ENCODE peak calls at places on chromosomes 1 and 21, in four cellular contexts. One of them, this sample, is unnamed.

GRCh38 chr1:15876357-15876756 is 28.9 kb downstream of the SPEN start:
- DNase-seq in heart right ventricle: no peak
- DNase-seq in fibroblast of mammary gland: no peak
- DNase-seq in NT2/D1: no peak
- DNase-seq in this sample: no peak

GRCh38 chr1:116738673-116739370 is 15.4 kb upstream of the CD2 start:
- DNase-seq in fibroblast of mammary gland: no peak
- DNase-seq in heart right ventricle: no peak
- DNase-seq in NT2/D1: no peak
- DNase-seq in this sample: no peak

GRCh38 chr1:181175356-181175755 is 86.9 kb downstream of the IER5 start:
- DNase-seq in heart right ventricle: no peak
- DNase-seq in NT2/D1: no peak
- DNase-seq in fibroblast of mammary gland: no peak
- DNase-seq in this sample: peak

GRCh38 chr1:20291621-20292020 is 946 bp downstream of the VWA5B1 start:
- DNase-seq in heart right ventricle: no peak
- DNase-seq in fibroblast of mammary gland: no peak
- DNase-seq in NT2/D1: no peak
- DNase-seq in this sample: no peak

GRCh38 chr1:171219751-171220385 is 28.4 kb upstream of the FMO1 start:
- DNase-seq in NT2/D1: peak
- DNase-seq in fibroblast of mammary gland: peak
- DNase-seq in heart right ventricle: no peak
- DNase-seq in this sample: no peak

GRCh38 chr1:2384130-2384860 is 7.1 kb downstream of the MORN1 start:
- DNase-seq in heart right ventricle: no peak
- DNase-seq in fibroblast of mammary gland: no peak
- DNase-seq in NT2/D1: no peak
- DNase-seq in this sample: no peak

GRCh38 chr1:203126151-203126865 is 1.2 kb upstream of the ADORA1 start:
- DNase-seq in NT2/D1: no peak
- DNase-seq in fibroblast of mammary gland: peak
- DNase-seq in heart right ventricle: no peak
- DNase-seq in this sample: peak

GRCh38 chr1:109802136-109802900 is 38.6 kb upstream of the EPS8L3 start:
- DNase-seq in fibroblast of mammary gland: no peak
- DNase-seq in heart right ventricle: no peak
- DNase-seq in NT2/D1: no peak
- DNase-seq in this sample: peak

GRCh38 chr1:109427171-109427467 is 871 bp upstream of the PSMA5 start:
- DNase-seq in fibroblast of mammary gland: peak
- DNase-seq in NT2/D1: no peak
- DNase-seq in heart right ventricle: no peak
- DNase-seq in this sample: no peak

GRCh38 chr1:183029591-183030000 is 6.4 kb downstream of the LAMC1 start:
- DNase-seq in NT2/D1: no peak
- DNase-seq in fibroblast of mammary gland: peak
- DNase-seq in heart right ventricle: no peak
- DNase-seq in this sample: no peak

GRCh38 chr1:85321237-85321964 is 45.0 kb upstream of the BCL10 start:
- DNase-seq in fibroblast of mammary gland: peak
- DNase-seq in NT2/D1: no peak
- DNase-seq in heart right ventricle: no peak
- DNase-seq in this sample: no peak

GRCh38 chr21:37319551-37319950 is 47.0 kb upstream of the DYRK1A start:
- DNase-seq in fibroblast of mammary gland: no peak
- DNase-seq in NT2/D1: no peak
- DNase-seq in heart right ventricle: no peak
- DNase-seq in this sample: no peak

GRCh38 chr1:30812093-30812492 is 54.5 kb upstream of the LAPTM5 start:
- DNase-seq in fibroblast of mammary gland: no peak
- DNase-seq in NT2/D1: no peak
- DNase-seq in heart right ventricle: no peak
- DNase-seq in this sample: no peak

GRCh38 chr1:101520302-101520701 is 283.5 kb downstream of the S1PR1 start:
- DNase-seq in heart right ventricle: peak
- DNase-seq in fibroblast of mammary gland: peak
- DNase-seq in NT2/D1: peak
- DNase-seq in this sample: no peak

GRCh38 chr1:62841587-62842169 is 57.7 kb downstream of the ATG4C start:
- DNase-seq in fibroblast of mammary gland: peak
- DNase-seq in heart right ventricle: peak
- DNase-seq in NT2/D1: peak
- DNase-seq in this sample: no peak

GRCh38 chr1:193120604-193121166 is 1.1 kb upstream of the CDC73 start:
- DNase-seq in heart right ventricle: no peak
- DNase-seq in fibroblast of mammary gland: no peak
- DNase-seq in NT2/D1: no peak
- DNase-seq in this sample: no peak

GRCh38 chr1:53122194-53122846 is 20.1 kb downstream of the SLC1A7 start:
- DNase-seq in NT2/D1: no peak
- DNase-seq in heart right ventricle: peak
- DNase-seq in fibroblast of mammary gland: peak
- DNase-seq in this sample: no peak

GRCh38 chr21:14750041-14750440 is 203.9 kb upstream of the SAMSN1 start:
- DNase-seq in NT2/D1: no peak
- DNase-seq in heart right ventricle: no peak
- DNase-seq in fibroblast of mammary gland: no peak
- DNase-seq in this sample: no peak
- H3K4me3 ChIP-seq in NT2/D1: no peak
- H3K4me3 ChIP-seq in heart right ventricle: no peak
- H3K4me3 ChIP-seq in fibroblast of mammary gland: no peak
- H3K4me3 ChIP-seq in this sample: no peak

DNA sequence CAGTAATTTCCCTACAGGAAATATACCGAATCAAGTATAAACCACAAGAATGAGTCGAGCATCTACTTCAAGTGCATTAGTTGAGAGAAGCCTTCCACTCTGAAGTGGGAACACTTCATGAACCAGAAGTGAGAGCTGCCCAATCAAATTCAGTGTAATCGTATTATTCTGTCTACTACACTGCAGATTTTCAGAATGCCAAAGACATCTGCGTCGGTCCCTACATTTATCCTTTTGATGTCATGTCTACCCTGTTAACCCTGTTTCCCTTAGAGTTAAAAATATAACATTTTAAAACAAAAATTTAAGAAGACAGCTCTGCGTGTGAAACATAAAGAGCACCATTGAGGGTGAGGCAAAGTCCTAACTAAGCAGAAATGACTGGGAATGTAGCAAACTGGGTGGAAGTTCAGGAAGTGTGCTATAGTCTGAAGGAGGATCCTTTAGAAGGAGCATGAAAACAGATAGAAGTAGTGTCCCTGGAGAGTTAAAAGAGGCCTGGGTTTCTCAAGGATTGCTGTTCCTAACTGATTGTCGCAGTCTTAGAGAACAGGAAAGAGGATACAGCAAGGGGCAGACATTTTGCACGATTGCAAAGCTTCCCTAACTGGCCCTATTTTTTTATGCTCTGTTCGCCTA is 291.2 kb downstream of the PTPRC start:
- DNase-seq in heart right ventricle: no peak
- DNase-seq in fibroblast of mammary gland: peak
- DNase-seq in NT2/D1: no peak
- DNase-seq in this sample: no peak
- H3K4me3 ChIP-seq in heart right ventricle: peak
- H3K4me3 ChIP-seq in fibroblast of mammary gland: no peak
- H3K4me3 ChIP-seq in NT2/D1: no peak
- H3K4me3 ChIP-seq in this sample: peak

DNA sequence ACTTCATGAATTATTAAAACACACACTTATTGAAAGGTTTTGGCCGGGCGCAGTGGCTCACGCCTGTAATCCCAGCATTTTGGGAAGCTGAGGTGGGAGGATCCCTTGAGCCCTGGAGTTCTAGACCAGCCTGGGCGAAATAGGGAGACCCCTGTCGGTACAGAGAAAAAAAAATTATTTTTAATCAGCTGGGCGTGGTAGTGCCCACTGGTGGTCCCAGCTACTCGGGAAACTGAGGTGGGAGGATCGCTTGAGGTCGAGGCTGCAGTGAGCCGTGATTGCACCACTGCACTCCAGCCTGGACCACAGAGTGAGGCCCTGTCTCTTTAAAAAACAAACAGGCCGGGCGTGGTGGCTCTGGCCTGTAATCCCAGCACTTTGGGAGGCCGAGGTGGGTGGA is 1.7 kb downstream of the GABPB2 start:
- DNase-seq in heart right ventricle: no peak
- DNase-seq in NT2/D1: no peak
- DNase-seq in fibroblast of mammary gland: no peak
- DNase-seq in this sample: no peak
- H3K4me3 ChIP-seq in heart right ventricle: no peak
- H3K4me3 ChIP-seq in NT2/D1: no peak
- H3K4me3 ChIP-seq in fibroblast of mammary gland: no peak
- H3K4me3 ChIP-seq in this sample: no peak

DNA sequence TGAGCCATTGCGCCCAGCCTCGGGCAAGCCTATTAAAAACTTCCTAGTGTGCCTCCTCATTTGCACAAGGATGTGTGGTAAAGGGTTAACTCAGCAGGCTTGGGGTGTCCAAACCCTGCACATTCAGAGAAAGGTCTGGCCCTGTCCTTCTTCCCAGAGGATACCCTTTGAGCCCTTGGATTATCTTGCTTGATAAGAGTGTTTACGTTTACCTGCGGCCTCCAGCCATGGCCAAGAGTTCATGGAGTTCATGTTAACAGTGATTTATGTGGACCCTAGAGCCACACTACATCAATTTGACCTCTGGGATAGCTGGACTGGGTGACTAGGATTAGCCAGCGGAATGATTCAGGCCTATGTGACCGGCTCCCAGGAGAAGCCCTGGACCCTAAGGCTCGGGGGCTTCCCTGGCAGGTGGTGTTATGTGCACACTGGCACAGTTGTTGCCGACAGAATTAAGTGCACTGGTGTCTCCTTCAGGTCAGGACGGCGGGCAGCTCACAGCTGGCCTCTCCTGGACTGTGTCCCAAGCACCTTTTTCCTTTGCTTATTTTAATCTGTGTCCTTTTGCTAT is 7.7 kb upstream of the TCP10L start:
- DNase-seq in heart right ventricle: no peak
- DNase-seq in NT2/D1: no peak
- DNase-seq in fibroblast of mammary gland: no peak
- DNase-seq in this sample: no peak
- H3K4me3 ChIP-seq in heart right ventricle: no peak
- H3K4me3 ChIP-seq in NT2/D1: no peak
- H3K4me3 ChIP-seq in fibroblast of mammary gland: no peak
- H3K4me3 ChIP-seq in this sample: no peak

This sample was measured in ascending aorta.